ENCODE peak calls at places on chromosomes 6 and 20, in six cellular contexts. C is SK-N-SH, O is mesenchymal stem cell, J is neuronal stem cell, H is DND-41, I is IMR-90. Y is an unnamed sample. For H3K36me3, the result is how much of the 10 kb centered on the place peaks cover.

GRCh38 chr20:61290721-61291120 is 38.7 kb downstream of the CDH4 start:
- DNase-seq in H (no peak), I (no peak), J (no peak), O (no peak), C (no peak), Y (no peak)

GRCh38 chr20:1945134-1945618 is 48.7 kb downstream of the PDYN start:
- DNase-seq in O (peak), H (no peak), C (no peak), J (no peak), I (no peak), Y (no peak)

GRCh38 chr6:15518057-15518456 is 144.8 kb downstream of the DTNBP1 start:
- DNase-seq in C (no peak), O (no peak), I (peak), J (no peak), H (no peak), Y (no peak)

GRCh38 chr6:34964564-34964963 is 75.5 kb downstream of the ANKS1A start:
- DNase-seq in I (no peak), C (no peak), J (no peak), O (no peak), H (no peak), Y (no peak)

GRCh38 chr6:146191166-146191565 is 162.3 kb downstream of the GRM1 start:
- DNase-seq in O (no peak), H (no peak), C (no peak), I (no peak), J (no peak), Y (no peak)

GRCh38 chr6:169847773-169848380 is 96.5 kb downstream of the ERMARD start:
- DNase-seq in C (no peak), I (no peak), J (no peak), O (no peak), H (no peak), Y (no peak)

GRCh38 chr6:138290563-138290962 is 72.3 kb upstream of the PBOV1 start:
- DNase-seq in J (no peak), O (no peak), I (no peak), H (no peak), C (no peak), Y (no peak)

GRCh38 chr20:56587307-56588108 is 41.6 kb upstream of the TFAP2C start:
- DNase-seq in J (no peak), C (no peak), H (no peak), O (no peak), I (no peak), Y (peak)

GRCh38 chr20:32152421-32153155 is 43.1 kb downstream of the TM9SF4 start:
- DNase-seq in C (no peak), H (no peak), O (no peak), I (no peak), J (no peak), Y (no peak)

GRCh38 chr20:32150291-32150848 is 40.9 kb downstream of the TM9SF4 start:
- DNase-seq in I (no peak), J (no peak), C (no peak), O (no peak), H (no peak), Y (no peak)

GRCh38 chr20:32155017-32155965 is 45.8 kb downstream of the TM9SF4 start:
- DNase-seq in I (peak), J (peak), H (peak), C (peak), O (peak), Y (peak)

GRCh38 chr20:32153771-32154170 is 44.3 kb downstream of the TM9SF4 start:
- DNase-seq in I (no peak), J (no peak), C (no peak), O (no peak), H (no peak), Y (no peak)

GRCh38 chr20:32153156-32153665 is 43.7 kb downstream of the TM9SF4 start:
- DNase-seq in O (no peak), H (no peak), C (no peak), J (no peak), I (no peak), Y (no peak)
- H3K36me3 ChIP-seq in O (half or more), H (half or more), C (under half), J (half or more), I (half or more), Y (under half)

DNA sequence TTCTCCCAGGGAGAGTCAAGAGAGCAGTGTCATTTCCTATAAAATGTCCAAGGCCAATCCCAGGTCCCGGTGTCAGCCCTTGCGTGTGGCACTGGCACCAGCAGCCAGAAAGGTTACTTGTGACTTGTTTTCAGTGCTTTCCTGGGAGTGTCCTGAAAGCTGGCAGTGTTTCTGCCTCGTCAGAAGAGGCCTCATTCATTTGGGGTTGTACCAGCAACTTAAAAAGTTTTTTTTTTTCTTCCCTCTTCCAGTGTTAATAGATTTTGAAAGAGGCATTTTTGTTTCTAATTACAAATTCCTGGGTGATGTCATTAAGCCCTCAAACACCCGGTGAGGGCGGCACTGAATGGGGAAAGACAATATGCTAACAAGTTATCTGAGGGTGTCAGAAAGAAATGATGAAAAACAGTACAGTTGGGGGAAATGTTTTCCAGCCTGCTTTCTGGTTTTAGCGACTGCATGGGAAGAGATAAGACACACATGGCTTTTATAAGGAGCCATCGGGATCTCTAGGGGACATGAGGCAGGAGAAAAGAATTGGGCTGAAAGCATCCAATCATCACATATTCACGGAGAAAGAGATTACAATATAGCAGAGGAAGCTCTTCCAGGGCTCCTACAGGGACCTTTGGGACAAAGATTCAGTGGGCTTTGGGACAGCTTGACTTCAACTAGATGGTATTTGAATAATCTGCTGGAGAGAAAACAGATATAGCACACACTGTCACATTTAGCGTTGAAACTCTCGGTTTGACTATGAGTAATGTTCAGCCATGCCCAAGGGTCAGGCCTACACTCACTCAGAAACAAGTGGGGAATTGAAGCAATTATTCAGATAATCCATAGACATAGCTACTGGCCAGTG is 153.0 kb downstream of the BCAS1 start:
- DNase-seq in I (no peak), H (no peak), J (no peak), C (peak), O (peak), Y (no peak)
- H2AFZ ChIP-seq in I (peak), H (no peak), J (peak), C (peak), O (no peak), Y (no peak)

GRCh38 chr6:26240981-26241770 is 123.8 kb upstream of the BTN3A2 start:
- DNase-seq in C (no peak), I (peak), J (no peak), H (no peak), O (no peak), Y (no peak)
- H3K27ac ChIP-seq in C (no peak), I (peak), J (peak), H (peak), O (no peak), Y (no peak)

DNA sequence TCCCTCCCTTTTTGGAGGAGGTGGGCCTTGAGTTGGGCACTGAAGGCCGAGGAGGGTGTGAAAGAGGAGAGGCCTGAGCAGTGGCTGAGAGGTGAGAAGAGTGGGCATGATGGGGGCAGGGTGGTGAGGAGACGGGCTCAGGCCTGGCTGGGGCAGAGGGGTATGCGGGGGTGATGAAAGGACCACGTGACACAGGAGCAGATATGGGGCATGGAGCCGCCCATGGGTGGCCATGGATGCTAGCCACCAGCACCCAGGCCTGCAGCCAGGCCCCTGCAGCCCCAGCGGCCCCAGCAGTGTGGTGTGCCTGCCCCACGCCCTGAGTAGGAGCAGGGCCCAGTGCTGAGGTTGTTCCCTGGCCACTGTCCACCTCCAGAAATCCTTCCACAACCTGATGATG is 26.5 kb downstream of the UQCC2 start:
- DNase-seq in I (no peak), O (no peak), C (peak), H (no peak), J (no peak), Y (no peak)
- H3K36me3 ChIP-seq in I (under half), O (half or more), C (under half), H (half or more), J (under half), Y (under half)